ENCODE peak calls at places on chromosomes 4 and X, in seven cellular contexts. O is PC-9, F is cardiac muscle cell, J is epithelial cell of esophagus, C is tibial artery, U is pancreas, D is neural progenitor cell. Y is an unnamed sample.

GRCh38 chr4:34721835-34722234 is 1522.5 kb downstream of the ARAP2 start:
- DNase-seq in O (no peak), F (no peak), J (peak; percentile 31), C (no peak), U (no peak), D (no peak), Y (no peak)

GRCh38 chr4:27702710-27703431 is 842.2 kb downstream of the STIM2 start:
- DNase-seq in O (no peak), F (peak; percentile 41), J (peak; percentile 69), C (no peak), U (no peak), D (peak; percentile 41), Y (no peak)

GRCh38 chr4:19382993-19383392 is 868.7 kb upstream of the SLIT2 start:
- DNase-seq in O (no peak), F (no peak), J (peak; percentile 35), C (no peak), U (no peak), D (no peak), Y (no peak)

GRCh38 chrX:104270916-104271512 is 16.3 kb upstream of the ESX1 start:
- DNase-seq in O (peak; percentile 57), F (peak; percentile 59), J (peak; percentile 51), C (peak; percentile 64), U (no peak), D (peak; percentile 65), Y (peak; percentile 9)

GRCh38 chrX:21225643-21226042 is 148.6 kb upstream of the CNKSR2 start:
- DNase-seq in O (no peak), F (no peak), J (peak; percentile 51), C (no peak), U (no peak), D (no peak), Y (no peak)

GRCh38 chr4:28675582-28675981 is 1814.9 kb downstream of the STIM2 start:
- DNase-seq in O (no peak), F (no peak), J (peak; percentile 41), C (no peak), U (no peak), D (no peak), Y (no peak)

GRCh38 chr4:189802884-189803283 is 137.8 kb upstream of the FRG1 start:
- DNase-seq in O (no peak), F (no peak), J (no peak), C (no peak), U (no peak), D (peak; percentile 44), Y (no peak)

GRCh38 chr4:165458451-165458850 is 79.6 kb downstream of the CPE start:
- DNase-seq in O (no peak), F (no peak), J (no peak), C (no peak), U (no peak), D (no peak), Y (no peak)

GRCh38 chr4:143185253-143186107 is 763 bp downstream of the USP38 start:
- DNase-seq in O (no peak), F (no peak), J (peak; percentile 29), C (no peak), U (peak; percentile 78), D (peak; percentile 40), Y (no peak)

GRCh38 chr4:89072921-89073320 is 15.9 kb upstream of the FAM13A start:
- DNase-seq in O (no peak), F (no peak), J (no peak), C (no peak), U (no peak), D (no peak), Y (no peak)

GRCh38 chr4:39464886-39465501 is 6.1 kb downstream of the LIAS start:
- DNase-seq in O (no peak), F (peak; percentile 35), J (peak; percentile 67), C (no peak), U (no peak), D (no peak), Y (no peak)

GRCh38 chrX:1387141-1387776 is 4.7 kb downstream of the SLC25A6 start:
- DNase-seq in O (no peak), F (no peak), J (no peak), C (peak; percentile 64), U (peak; percentile 77), D (no peak), Y (no peak)

GRCh38 chr4:61068745-61069144 is 131.4 kb upstream of the ADGRL3 start:
- DNase-seq in O (no peak), F (no peak), J (peak; percentile 15), C (no peak), U (no peak), D (no peak), Y (no peak)

GRCh38 chr4:184253072-184253420 is 35.4 kb upstream of the ENPP6 start:
- DNase-seq in O (no peak), F (no peak), J (no peak), C (no peak), U (peak; percentile 60), D (no peak), Y (no peak)

GRCh38 chrX:53089224-53089842 is 4.6 kb upstream of the KANTR start:
- DNase-seq in O (no peak), F (peak; percentile 51), J (peak; percentile 65), C (no peak), U (no peak), D (peak; percentile 52), Y (no peak)

GRCh38 chrX:39418936-39419659 is 617.8 kb downstream of the MID1IP1 start:
- DNase-seq in O (no peak), F (peak; percentile 74), J (no peak), C (no peak), U (no peak), D (no peak), Y (no peak)

GRCh38 chr4:21801661-21802355 is 146.8 kb downstream of the KCNIP4 start:
- DNase-seq in O (no peak), F (no peak), J (no peak), C (no peak), U (no peak), D (no peak), Y (no peak)

GRCh38 chr4:88653371-88653946 is 44.2 kb downstream of the NAP1L5 start:
- DNase-seq in O (no peak), F (no peak), J (no peak), C (no peak), U (no peak), D (no peak), Y (no peak)

GRCh38 chr4:140233811-140234696 is 80.1 kb upstream of the MAML3 start:
- DNase-seq in O (no peak), F (no peak), J (peak; percentile 35), C (no peak), U (no peak), D (no peak), Y (no peak)

GRCh38 chr4:106421441-106422296 is 53.1 kb upstream of the GIMD1 start:
- DNase-seq in O (no peak), F (peak; percentile 3), J (peak; percentile 45), C (no peak), U (no peak), D (no peak), Y (no peak)

GRCh38 chrX:18875256-18875878 is 108.5 kb downstream of the PHKA2 start:
- DNase-seq in O (no peak), F (no peak), J (no peak), C (no peak), U (peak; percentile 41), D (no peak), Y (no peak)

GRCh38 chrX:18872621-18873020 is 111.3 kb downstream of the PHKA2 start:
- DNase-seq in O (no peak), F (no peak), J (no peak), C (no peak), U (no peak), D (no peak), Y (no peak)

GRCh38 chrX:18873189-18873791 is 110.6 kb downstream of the PHKA2 start:
- DNase-seq in O (peak; percentile 38), F (no peak), J (peak; percentile 61), C (peak; percentile 78), U (peak; percentile 20), D (no peak), Y (no peak)

GRCh38 chrX:18874560-18875255 is 109.2 kb downstream of the PHKA2 start:
- DNase-seq in O (no peak), F (no peak), J (no peak), C (no peak), U (peak; percentile 21), D (no peak), Y (no peak)

DNA sequence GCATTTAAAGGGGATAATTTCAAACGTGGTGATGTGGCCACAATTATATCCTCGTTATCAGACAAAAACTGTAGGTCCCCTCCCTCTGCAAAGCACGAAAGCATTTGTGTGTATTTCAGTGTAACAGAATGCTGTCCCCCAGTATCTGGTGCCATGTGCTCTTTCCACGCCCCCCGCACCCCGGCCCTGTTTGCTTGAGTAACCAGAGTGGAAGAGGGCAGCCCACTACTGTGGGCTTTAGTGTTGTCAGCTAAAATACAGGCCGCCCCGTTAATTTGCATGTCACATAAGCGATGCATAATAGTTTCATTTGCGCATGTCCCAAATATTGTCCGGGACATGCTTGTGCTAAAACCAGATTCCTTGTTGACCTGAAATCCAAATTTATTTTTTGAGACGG is 110.1 kb downstream of the PHKA2 start:
- DNase-seq in O (no peak), F (no peak), J (no peak), C (no peak), U (peak; percentile 39), D (no peak), Y (no peak)
- H3K4me3 ChIP-seq in O (no peak overlapping the region), F (no peak overlapping the region), J (no peak overlapping the region), C (no peak overlapping the region), U (no peak overlapping the region), D (no peak overlapping the region), Y (no peak overlapping the region)

GRCh38 chr4:107828315-107828714 is 3.6 kb downstream of the SGMS2 start:
- DNase-seq in O (no peak), F (no peak), J (no peak), C (no peak), U (no peak), D (no peak), Y (no peak)

GRCh38 chr4:107826427-107826980 is 1.8 kb downstream of the SGMS2 start:
- DNase-seq in O (no peak), F (no peak), J (peak; percentile 51), C (no peak), U (no peak), D (no peak), Y (no peak)

GRCh38 chr4:107825072-107825789 is 499 bp downstream of the SGMS2 start:
- DNase-seq in O (peak; percentile 42), F (peak; percentile 52), J (peak; percentile 74), C (peak; percentile 77), U (peak; percentile 80), D (peak; percentile 75), Y (no peak)

GRCh38 chr4:107824367-107825071 is at the start of gene SGMS2:
- DNase-seq in O (peak; percentile 91), F (peak; percentile 66), J (peak; percentile 99), C (peak; percentile 95), U (peak; percentile 92), D (peak; percentile 69), Y (peak; percentile 64)

GRCh38 chr4:107823870-107824366 is 814 bp upstream of the SGMS2 start:
- DNase-seq in O (no peak), F (peak; percentile 5), J (no peak), C (no peak), U (no peak), D (no peak), Y (no peak)
- H3K4me3 ChIP-seq in O (peak overlapping the region; percentile 69), F (peak overlapping the region; percentile 69), J (peak overlapping the region; percentile 61), C (peak overlapping the region; percentile 87), U (peak overlapping the region; percentile 74), D (peak overlapping the region; percentile 76), Y (peak overlapping the region; percentile 75)

GRCh38 chr4:156021298-156021697 is 67.6 kb upstream of the CTSO start:
- DNase-seq in O (no peak), F (no peak), J (peak; percentile 15), C (no peak), U (no peak), D (no peak), Y (no peak)

GRCh38 chr4:156019238-156019637 is 65.6 kb upstream of the CTSO start:
- DNase-seq in O (no peak), F (no peak), J (no peak), C (no peak), U (no peak), D (no peak), Y (no peak)
- H3K4me3 ChIP-seq in O (no peak overlapping the region), F (no peak overlapping the region), J (no peak overlapping the region), C (no peak overlapping the region), U (no peak overlapping the region), D (no peak overlapping the region), Y (no peak overlapping the region)

GRCh38 chr4:104915864-104916263 is 230.8 kb upstream of the TET2 start:
- DNase-seq in O (no peak), F (no peak), J (no peak), C (no peak), U (no peak), D (no peak), Y (no peak)
- H3K4me3 ChIP-seq in O (no peak overlapping the region), F (no peak overlapping the region), J (no peak overlapping the region), C (no peak overlapping the region), U (no peak overlapping the region), D (no peak overlapping the region), Y (no peak overlapping the region)

Y was measured in keratinocyte.